ENCODE peak calls at places on chromosome 6, in seven cellular contexts. O is AG09319; V is mammary epithelial cell; K is stimulated activated naive B cell treated with anti-CD40 and anti-IgM and Interleukin-4, amounts not matched to agents 10 μg/mL and 1 μg/mL and 100 μg/mL, for 72 hours; T is NCI-H1092; H is AG04450; S is G401. J is an unnamed sample.

GRCh38 chr6:151036869-151037680 is 171.6 kb downstream of the MTHFD1L start:
- DNase-seq in O (no peak), H (no peak), V (peak; percentile 81), S (no peak), K (no peak), T (no peak), J (no peak)

GRCh38 chr6:138485005-138485545 is 14.2 kb downstream of the NHSL1 start:
- DNase-seq in S (peak; percentile 35), H (no peak), K (no peak), O (no peak), T (peak; percentile 20), V (no peak), J (peak; percentile 36)

GRCh38 chr6:21213492-21213891 is 380.1 kb upstream of the SOX4 start:
- DNase-seq in V (no peak), K (no peak), O (no peak), S (no peak), H (no peak), T (no peak), J (no peak)

GRCh38 chr6:161031721-161032495 is 40.3 kb downstream of the MAP3K4 start:
- DNase-seq in O (no peak), H (peak; percentile 33), T (no peak), K (no peak), S (no peak), V (peak; percentile 48), J (no peak)

GRCh38 chr6:138012682-138013081 is 94.5 kb downstream of the PERP start:
- DNase-seq in V (no peak), S (no peak), H (no peak), K (no peak), O (no peak), T (no peak), J (no peak)

GRCh38 chr6:3879194-3879952 is 30.2 kb downstream of the FAM50B start:
- DNase-seq in O (no peak), V (no peak), S (no peak), T (no peak), H (no peak), K (no peak), J (no peak)

GRCh38 chr6:84719152-84719551 is 45.2 kb downstream of the TBX18 start:
- DNase-seq in T (no peak), K (no peak), S (no peak), H (no peak), V (no peak), O (no peak), J (no peak)

GRCh38 chr6:125815050-125815910 is 24.5 kb downstream of the NCOA7 start:
- DNase-seq in H (no peak), T (no peak), O (no peak), K (no peak), S (no peak), V (no peak), J (no peak)

GRCh38 chr6:43434441-43434840 is 7.1 kb downstream of the ABCC10 start:
- DNase-seq in V (no peak), S (no peak), O (no peak), K (no peak), H (no peak), T (no peak), J (no peak)

GRCh38 chr6:84466521-84466920 is 239.1 kb upstream of the CEP162 start:
- DNase-seq in O (no peak), H (no peak), S (no peak), T (no peak), V (peak; percentile 48), K (no peak), J (no peak)

GRCh38 chr6:157224957-157225574 is 98.3 kb downstream of the TMEM242 start:
- DNase-seq in S (peak; percentile 69), H (no peak), T (no peak), V (no peak), O (no peak), K (no peak), J (no peak)

GRCh38 chr6:56490994-56491393 is 151.7 kb downstream of the DST start:
- DNase-seq in O (no peak), S (no peak), T (no peak), H (no peak), K (no peak), V (peak; percentile 43), J (no peak)

J was measured in Ammon's horn.